ENCODE peak calls at places on chromosomes 6 and 20, in five cellular contexts. One of them, this sample, is unnamed.

GRCh38 chr20:7375905-7376304 is 564.4 kb downstream of the HAO1 start:
- DNase-seq in stimulated activated CD4-positive, alpha-beta T cell treated with anti-CD3 and anti-CD28 coated beads, Interleukin-15, amount 100 ng/mL, for 1 hour: no peak
- DNase-seq in heart left ventricle: no peak
- DNase-seq in mammary epithelial cell: no peak
- DNase-seq in activated CD4-positive, alpha-beta T cell treated with anti-CD3 and anti-CD28 coated beads, Interleukin-2, amount 50 U/mL, for 1 hour: no peak
- DNase-seq in this sample: no peak

GRCh38 chr6:138509371-138509770 is 10.1 kb upstream of the NHSL1 start:
- DNase-seq in heart left ventricle: no peak
- DNase-seq in stimulated activated CD4-positive, alpha-beta T cell treated with anti-CD3 and anti-CD28 coated beads, Interleukin-15, amount 100 ng/mL, for 1 hour: no peak
- DNase-seq in activated CD4-positive, alpha-beta T cell treated with anti-CD3 and anti-CD28 coated beads, Interleukin-2, amount 50 U/mL, for 1 hour: peak
- DNase-seq in mammary epithelial cell: peak
- DNase-seq in this sample: peak

GRCh38 chr20:59994697-59995122 is 36.5 kb downstream of the CDH26 start:
- DNase-seq in heart left ventricle: peak
- DNase-seq in stimulated activated CD4-positive, alpha-beta T cell treated with anti-CD3 and anti-CD28 coated beads, Interleukin-15, amount 100 ng/mL, for 1 hour: no peak
- DNase-seq in mammary epithelial cell: peak
- DNase-seq in activated CD4-positive, alpha-beta T cell treated with anti-CD3 and anti-CD28 coated beads, Interleukin-2, amount 50 U/mL, for 1 hour: no peak
- DNase-seq in this sample: no peak

GRCh38 chr6:107304421-107305025 is 154.8 kb downstream of the PDSS2 start:
- DNase-seq in activated CD4-positive, alpha-beta T cell treated with anti-CD3 and anti-CD28 coated beads, Interleukin-2, amount 50 U/mL, for 1 hour: no peak
- DNase-seq in mammary epithelial cell: peak
- DNase-seq in heart left ventricle: no peak
- DNase-seq in stimulated activated CD4-positive, alpha-beta T cell treated with anti-CD3 and anti-CD28 coated beads, Interleukin-15, amount 100 ng/mL, for 1 hour: no peak
- DNase-seq in this sample: no peak

GRCh38 chr6:156840136-156840535 is 63.0 kb downstream of the ARID1B start:
- DNase-seq in activated CD4-positive, alpha-beta T cell treated with anti-CD3 and anti-CD28 coated beads, Interleukin-2, amount 50 U/mL, for 1 hour: no peak
- DNase-seq in stimulated activated CD4-positive, alpha-beta T cell treated with anti-CD3 and anti-CD28 coated beads, Interleukin-15, amount 100 ng/mL, for 1 hour: no peak
- DNase-seq in heart left ventricle: no peak
- DNase-seq in mammary epithelial cell: no peak
- DNase-seq in this sample: no peak

GRCh38 chr6:96002576-96002910 is 13.2 kb upstream of the FUT9 start:
- DNase-seq in stimulated activated CD4-positive, alpha-beta T cell treated with anti-CD3 and anti-CD28 coated beads, Interleukin-15, amount 100 ng/mL, for 1 hour: no peak
- DNase-seq in activated CD4-positive, alpha-beta T cell treated with anti-CD3 and anti-CD28 coated beads, Interleukin-2, amount 50 U/mL, for 1 hour: no peak
- DNase-seq in heart left ventricle: no peak
- DNase-seq in mammary epithelial cell: no peak
- DNase-seq in this sample: no peak

GRCh38 chr6:35769211-35769610 is 7.2 kb upstream of the CLPSL2 start:
- DNase-seq in activated CD4-positive, alpha-beta T cell treated with anti-CD3 and anti-CD28 coated beads, Interleukin-2, amount 50 U/mL, for 1 hour: no peak
- DNase-seq in heart left ventricle: no peak
- DNase-seq in stimulated activated CD4-positive, alpha-beta T cell treated with anti-CD3 and anti-CD28 coated beads, Interleukin-15, amount 100 ng/mL, for 1 hour: no peak
- DNase-seq in mammary epithelial cell: no peak
- DNase-seq in this sample: no peak

GRCh38 chr20:36881888-36882287 is 6.0 kb downstream of the TLDC2 start:
- DNase-seq in heart left ventricle: no peak
- DNase-seq in activated CD4-positive, alpha-beta T cell treated with anti-CD3 and anti-CD28 coated beads, Interleukin-2, amount 50 U/mL, for 1 hour: no peak
- DNase-seq in stimulated activated CD4-positive, alpha-beta T cell treated with anti-CD3 and anti-CD28 coated beads, Interleukin-15, amount 100 ng/mL, for 1 hour: no peak
- DNase-seq in mammary epithelial cell: peak
- DNase-seq in this sample: no peak

GRCh38 chr6:21665436-21666199 is 72.1 kb downstream of the SOX4 start:
- DNase-seq in heart left ventricle: peak
- DNase-seq in stimulated activated CD4-positive, alpha-beta T cell treated with anti-CD3 and anti-CD28 coated beads, Interleukin-15, amount 100 ng/mL, for 1 hour: no peak
- DNase-seq in mammary epithelial cell: no peak
- DNase-seq in activated CD4-positive, alpha-beta T cell treated with anti-CD3 and anti-CD28 coated beads, Interleukin-2, amount 50 U/mL, for 1 hour: no peak
- DNase-seq in this sample: no peak

GRCh38 chr20:57788936-57789613 is 79.3 kb upstream of the PMEPA1 start:
- DNase-seq in mammary epithelial cell: no peak
- DNase-seq in heart left ventricle: no peak
- DNase-seq in stimulated activated CD4-positive, alpha-beta T cell treated with anti-CD3 and anti-CD28 coated beads, Interleukin-15, amount 100 ng/mL, for 1 hour: no peak
- DNase-seq in activated CD4-positive, alpha-beta T cell treated with anti-CD3 and anti-CD28 coated beads, Interleukin-2, amount 50 U/mL, for 1 hour: no peak
- DNase-seq in this sample: no peak

GRCh38 chr6:3895805-3896204 is 46.6 kb downstream of the FAM50B start:
- DNase-seq in activated CD4-positive, alpha-beta T cell treated with anti-CD3 and anti-CD28 coated beads, Interleukin-2, amount 50 U/mL, for 1 hour: no peak
- DNase-seq in heart left ventricle: no peak
- DNase-seq in mammary epithelial cell: no peak
- DNase-seq in stimulated activated CD4-positive, alpha-beta T cell treated with anti-CD3 and anti-CD28 coated beads, Interleukin-15, amount 100 ng/mL, for 1 hour: no peak
- DNase-seq in this sample: no peak

GRCh38 chr20:63942250-63943006 is 13.8 kb downstream of the UCKL1 start:
- DNase-seq in stimulated activated CD4-positive, alpha-beta T cell treated with anti-CD3 and anti-CD28 coated beads, Interleukin-15, amount 100 ng/mL, for 1 hour: no peak
- DNase-seq in activated CD4-positive, alpha-beta T cell treated with anti-CD3 and anti-CD28 coated beads, Interleukin-2, amount 50 U/mL, for 1 hour: peak
- DNase-seq in mammary epithelial cell: peak
- DNase-seq in heart left ventricle: peak
- DNase-seq in this sample: no peak

GRCh38 chr20:10074513-10074912 is 39.7 kb downstream of the ANKEF1 start:
- DNase-seq in stimulated activated CD4-positive, alpha-beta T cell treated with anti-CD3 and anti-CD28 coated beads, Interleukin-15, amount 100 ng/mL, for 1 hour: no peak
- DNase-seq in heart left ventricle: no peak
- DNase-seq in activated CD4-positive, alpha-beta T cell treated with anti-CD3 and anti-CD28 coated beads, Interleukin-2, amount 50 U/mL, for 1 hour: no peak
- DNase-seq in mammary epithelial cell: peak
- DNase-seq in this sample: no peak